ENCODE peak calls at places on chromosomes 5 and 9, in eight cellular contexts. R is HAP-1, M is Caco-2, P is fibroblast of lung, X is heart right ventricle, J is SK-N-SH, H is tibial artery, F is stomach. Q is an unnamed sample. For H3K4me1 and H3K27me3, the result is how much of the 10 kb centered on the place peaks cover.

GRCh38 chr5:157063776-157064430 is 5.0 kb upstream of the HAVCR1 start:
- DNase-seq in R (no peak), M (peak), P (no peak), X (no peak), J (no peak), H (no peak), F (no peak), Q (no peak)

GRCh38 chr9:91421987-91422765 is 1.5 kb downstream of the NFIL3 start:
- DNase-seq in R (peak), M (no peak), P (no peak), X (no peak), J (peak), H (peak), F (no peak), Q (no peak)

GRCh38 chr5:141094481-141095262 is at the start of gene PCDHB2:
- DNase-seq in R (peak), M (no peak), P (peak), X (no peak), J (peak), H (peak), F (no peak), Q (peak)

GRCh38 chr9:103397868-103398600 is 402.9 kb downstream of the CYLC2 start:
- DNase-seq in R (peak), M (peak), P (no peak), X (no peak), J (peak), H (no peak), F (peak), Q (peak)

GRCh38 chr9:77987104-77987656 is 44.4 kb downstream of the GNAQ start:
- DNase-seq in R (no peak), M (no peak), P (no peak), X (no peak), J (peak), H (no peak), F (no peak), Q (no peak)

GRCh38 chr5:143652104-143652700 is 159.8 kb upstream of the HMHB1 start:
- DNase-seq in R (no peak), M (no peak), P (no peak), X (no peak), J (no peak), H (no peak), F (no peak), Q (no peak)

GRCh38 chr5:147234098-147234824 is 565 bp upstream of the STK32A start:
- DNase-seq in R (no peak), M (no peak), P (no peak), X (no peak), J (no peak), H (no peak), F (no peak), Q (no peak)

GRCh38 chr5:145585443-145586148 is 249.5 kb downstream of the PRELID2 start:
- DNase-seq in R (no peak), M (no peak), P (no peak), X (no peak), J (no peak), H (no peak), F (no peak), Q (no peak)

GRCh38 chr9:91905958-91906585 is 44.0 kb downstream of the ROR2 start:
- DNase-seq in R (peak), M (no peak), P (no peak), X (peak), J (no peak), H (peak), F (peak), Q (no peak)

GRCh38 chr5:141100243-141100805 is at the start of gene PCDHB3:
- DNase-seq in R (peak), M (no peak), P (peak), X (no peak), J (peak), H (no peak), F (no peak), Q (no peak)

GRCh38 chr9:32742296-32742695 is 41.0 kb upstream of the TMEM215 start:
- DNase-seq in R (no peak), M (no peak), P (no peak), X (no peak), J (no peak), H (no peak), F (no peak), Q (no peak)

GRCh38 chr9:131082774-131083512 is 13.4 kb upstream of the AIF1L start:
- DNase-seq in R (no peak), M (no peak), P (no peak), X (no peak), J (no peak), H (no peak), F (no peak), Q (no peak)

GRCh38 chr9:129595323-129595741 is 25.6 kb downstream of the C9orf50 start:
- DNase-seq in R (no peak), M (no peak), P (no peak), X (no peak), J (no peak), H (no peak), F (no peak), Q (no peak)

GRCh38 chr5:142508630-142509425 is 177.1 kb downstream of the FGF1 start:
- DNase-seq in R (no peak), M (no peak), P (no peak), X (no peak), J (no peak), H (no peak), F (no peak), Q (no peak)

GRCh38 chr5:135310328-135310989 is 88.6 kb downstream of the MACROH2A1 start:
- DNase-seq in R (no peak), M (no peak), P (peak), X (no peak), J (no peak), H (no peak), F (no peak), Q (no peak)

GRCh38 chr9:82152181-82152580 is 163.6 kb downstream of the SPATA31D1 start:
- DNase-seq in R (no peak), M (no peak), P (peak), X (no peak), J (no peak), H (no peak), F (no peak), Q (no peak)

GRCh38 chr5:91166040-91166807 is 216.9 kb downstream of the ARRDC3 start:
- DNase-seq in R (no peak), M (no peak), P (no peak), X (no peak), J (no peak), H (no peak), F (no peak), Q (no peak)

GRCh38 chr5:95664204-95664786 is 17.7 kb downstream of the RFESD start:
- DNase-seq in R (peak), M (no peak), P (peak), X (no peak), J (no peak), H (peak), F (no peak), Q (no peak)

GRCh38 chr5:68352166-68352565 is 136.6 kb downstream of the PIK3R1 start:
- DNase-seq in R (no peak), M (no peak), P (no peak), X (no peak), J (no peak), H (no peak), F (no peak), Q (no peak)

GRCh38 chr9:87656485-87656884 is 69.4 kb upstream of the CTSL start:
- DNase-seq in R (no peak), M (no peak), P (peak), X (no peak), J (no peak), H (no peak), F (peak), Q (no peak)

GRCh38 chr5:1005362-1005851 is 3.2 kb upstream of the NKD2 start:
- DNase-seq in R (no peak), M (peak), P (no peak), X (no peak), J (no peak), H (peak), F (peak), Q (no peak)

GRCh38 chr9:107918749-107919148 is 429.2 kb upstream of the KLF4 start:
- DNase-seq in R (no peak), M (no peak), P (no peak), X (no peak), J (no peak), H (no peak), F (peak), Q (no peak)

GRCh38 chr9:27090716-27091115 is 18.3 kb upstream of the TEK start:
- DNase-seq in R (no peak), M (no peak), P (no peak), X (no peak), J (no peak), H (no peak), F (no peak), Q (no peak)

GRCh38 chr5:179310439-179311090 is 34.7 kb downstream of the ADAMTS2 start:
- DNase-seq in R (no peak), M (peak), P (no peak), X (peak), J (no peak), H (peak), F (no peak), Q (no peak)

GRCh38 chr5:74589204-74590056 is 51.1 kb downstream of the ENC1 start:
- DNase-seq in R (no peak), M (no peak), P (no peak), X (no peak), J (no peak), H (no peak), F (no peak), Q (no peak)

GRCh38 chr9:137368431-137369110 is 54.4 kb downstream of the EXD3 start:
- DNase-seq in R (no peak), M (peak), P (no peak), X (peak), J (no peak), H (no peak), F (no peak), Q (no peak)

DNA sequence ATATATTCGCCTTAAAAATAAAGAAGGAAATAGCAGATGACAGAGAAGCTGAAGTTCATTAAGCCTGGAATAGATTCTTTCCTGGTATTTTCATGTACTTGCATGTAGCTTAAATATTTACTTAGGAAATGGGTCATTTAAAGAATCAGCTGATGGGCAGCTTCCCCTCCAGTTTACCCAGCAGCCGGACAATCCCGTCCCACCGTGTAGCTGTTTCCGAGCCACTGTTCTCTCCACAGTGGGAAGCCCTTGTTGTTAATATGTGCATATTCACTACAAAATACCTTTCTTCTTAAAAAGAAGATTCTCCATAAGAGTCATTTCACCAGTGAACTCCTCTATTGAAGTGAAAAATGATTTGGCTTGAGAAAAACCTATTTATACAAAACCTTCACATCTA is 187.0 kb downstream of the FANCC start:
- DNase-seq in R (no peak), M (no peak), P (no peak), X (no peak), J (no peak), H (no peak), F (no peak), Q (peak)
- H3K4me1 ChIP-seq in R (under half), M (under half), P (under half), X (under half), J (under half), H (under half), F (half or more), Q (under half)

GRCh38 chr5:181239062-181239663 is 4.5 kb downstream of the RACK1 start:
- DNase-seq in R (no peak), M (no peak), P (no peak), X (no peak), J (no peak), H (no peak), F (no peak), Q (no peak)

GRCh38 chr5:181243020-181243520 is 636 bp downstream of the RACK1 start:
- DNase-seq in R (no peak), M (no peak), P (no peak), X (no peak), J (no peak), H (no peak), F (no peak), Q (no peak)

GRCh38 chr5:181241393-181241975 is 2.2 kb downstream of the RACK1 start:
- DNase-seq in R (no peak), M (no peak), P (peak), X (no peak), J (peak), H (peak), F (no peak), Q (no peak)

GRCh38 chr5:181243521-181244307 is at the start of gene RACK1:
- DNase-seq in R (peak), M (peak), P (peak), X (peak), J (peak), H (peak), F (peak), Q (peak)

GRCh38 chr5:181242031-181242451 is 1.7 kb downstream of the RACK1 start:
- DNase-seq in R (no peak), M (no peak), P (no peak), X (no peak), J (no peak), H (no peak), F (no peak), Q (no peak)
- H3K4me3 ChIP-seq in R (peak), M (peak), P (peak), X (peak), J (peak), H (peak), F (peak), Q (peak)

GRCh38 chr5:32540446-32540845 is 44.9 kb upstream of the SUB1 start:
- DNase-seq in R (no peak), M (no peak), P (no peak), X (no peak), J (no peak), H (no peak), F (no peak), Q (no peak)
- H3K27me3 ChIP-seq in R (under half), M (under half), P (under half), X (under half), J (under half), H (under half), F (under half), Q (under half)

DNA sequence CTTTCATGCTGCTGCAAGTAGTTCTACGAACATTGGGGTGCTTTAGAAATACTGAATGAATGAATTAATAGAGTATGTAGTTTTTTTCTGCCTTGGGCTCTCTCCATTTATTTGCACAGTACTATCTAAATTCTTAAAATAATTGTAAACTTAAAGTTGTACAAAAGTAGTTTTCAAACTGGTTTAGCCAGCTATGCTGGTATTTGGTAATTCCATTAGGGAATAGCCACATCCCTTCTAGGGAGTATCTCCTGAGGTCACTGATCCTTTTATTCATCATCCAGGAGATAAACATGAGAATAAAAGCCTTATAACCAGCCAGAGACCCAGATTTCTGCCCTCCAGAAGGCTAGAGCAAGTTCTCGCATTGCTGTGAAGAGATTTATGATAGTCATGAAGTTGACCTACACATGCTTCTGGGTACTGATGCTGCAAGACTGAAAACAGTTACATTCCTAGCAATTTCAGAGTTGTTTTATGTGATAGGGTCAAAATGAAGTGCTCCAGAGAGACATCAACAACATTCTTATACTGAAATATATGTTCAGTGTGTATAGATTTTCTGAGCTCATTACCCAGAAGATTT is 215.3 kb downstream of the COMMD10 start:
- DNase-seq in R (no peak), M (no peak), P (no peak), X (no peak), J (no peak), H (no peak), F (no peak), Q (no peak)
- H3K4me1 ChIP-seq in R (under half), M (under half), P (under half), X (under half), J (under half), H (under half), F (under half), Q (under half)

GRCh38 chr5:123115020-123115419 is 26.0 kb downstream of the PRDM6 start:
- DNase-seq in R (no peak), M (no peak), P (no peak), X (no peak), J (no peak), H (no peak), F (no peak), Q (no peak)
- H3K4me3 ChIP-seq in R (no peak), M (no peak), P (no peak), X (no peak), J (no peak), H (no peak), F (no peak), Q (no peak)